ENCODE peak calls at places on chromosomes 13 and 19, in four cellular contexts. One of them, this sample, is unnamed.
A peak's percentile ranks its signal among the peaks of the same experiment; 100 is the strongest.

GRCh38 chr19:4831351-4832340 is at the start of gene TICAM1:
- DNase-seq in GM12878: no peak
- DNase-seq in HL-60: peak; percentile 37
- DNase-seq in K562: peak; percentile 78
- DNase-seq in this sample: peak; percentile 59

GRCh38 chr13:111947026-111947810 is 119.7 kb upstream of the SOX1 start:
- DNase-seq in HL-60: no peak
- DNase-seq in K562: no peak
- DNase-seq in GM12878: no peak
- DNase-seq in this sample: no peak

GRCh38 chr19:5718579-5719273 is 1.2 kb downstream of the LONP1 start:
- DNase-seq in K562: peak; percentile 69
- DNase-seq in GM12878: peak; percentile 5
- DNase-seq in HL-60: peak; percentile 84
- DNase-seq in this sample: peak; percentile 30

GRCh38 chr19:38989066-38989605 is 13.6 kb upstream of the FBXO17 start:
- DNase-seq in HL-60: no peak
- DNase-seq in GM12878: no peak
- DNase-seq in K562: no peak
- DNase-seq in this sample: no peak

GRCh38 chr19:1860133-1860775 is 3.1 kb downstream of the KLF16 start:
- DNase-seq in GM12878: no peak
- DNase-seq in K562: peak; percentile 71
- DNase-seq in HL-60: peak; percentile 74
- DNase-seq in this sample: no peak

GRCh38 chr13:72194531-72194930 is 327.5 kb upstream of the DACH1 start:
- DNase-seq in K562: no peak
- DNase-seq in HL-60: no peak
- DNase-seq in GM12878: no peak
- DNase-seq in this sample: no peak

GRCh38 chr13:74040200-74040599 is 94.0 kb downstream of the KLF12 start:
- DNase-seq in GM12878: no peak
- DNase-seq in K562: peak; percentile 12
- DNase-seq in HL-60: peak; percentile 40
- DNase-seq in this sample: peak; percentile 19

GRCh38 chr13:20772401-20773131 is 1.2 kb downstream of the EEF1AKMT1 start:
- DNase-seq in HL-60: peak; percentile 30
- DNase-seq in GM12878: no peak
- DNase-seq in K562: no peak
- DNase-seq in this sample: no peak

GRCh38 chr19:53538378-53539109 is 599 bp downstream of the ZNF331 start:
- DNase-seq in HL-60: no peak
- DNase-seq in K562: no peak
- DNase-seq in GM12878: no peak
- DNase-seq in this sample: no peak

GRCh38 chr13:32254416-32254815 is 60.7 kb downstream of the ZAR1L start:
- DNase-seq in K562: no peak
- DNase-seq in HL-60: no peak
- DNase-seq in GM12878: no peak
- DNase-seq in this sample: no peak

GRCh38 chr13:32255744-32256120 is 59.4 kb downstream of the ZAR1L start:
- DNase-seq in HL-60: no peak
- DNase-seq in GM12878: no peak
- DNase-seq in K562: no peak
- DNase-seq in this sample: no peak

GRCh38 chr13:32253911-32254399 is 61.2 kb downstream of the ZAR1L start:
- DNase-seq in HL-60: no peak
- DNase-seq in K562: no peak
- DNase-seq in GM12878: no peak
- DNase-seq in this sample: no peak

GRCh38 chr13:32256243-32256642 is 58.9 kb downstream of the ZAR1L start:
- DNase-seq in HL-60: no peak
- DNase-seq in GM12878: no peak
- DNase-seq in K562: no peak
- DNase-seq in this sample: no peak

GRCh38 chr13:32254916-32255743 is 60.0 kb downstream of the ZAR1L start:
- DNase-seq in K562: no peak
- DNase-seq in GM12878: no peak
- DNase-seq in HL-60: no peak
- DNase-seq in this sample: no peak
- TF ChIP-seq POLR2AphosphoS5 in K562: no peak
- TF ChIP-seq POLR2AphosphoS5 in GM12878: no peak
- TF ChIP-seq POLR2AphosphoS5 in HL-60: no peak
- TF ChIP-seq POLR2AphosphoS5 in this sample: no peak

GRCh38 chr13:26619321-26619720 is 61.8 kb downstream of the WASF3 start:
- DNase-seq in K562: no peak
- DNase-seq in GM12878: no peak
- DNase-seq in HL-60: no peak
- DNase-seq in this sample: no peak
- TF ChIP-seq SPI1 in K562: no peak
- TF ChIP-seq SPI1 in GM12878: no peak
- TF ChIP-seq SPI1 in HL-60: no peak
- TF ChIP-seq SPI1 in this sample: no peak

GRCh38 chr13:40469581-40470282 is 196.7 kb downstream of the FOXO1 start:
- DNase-seq in HL-60: no peak
- DNase-seq in GM12878: no peak
- DNase-seq in K562: no peak
- DNase-seq in this sample: no peak

GRCh38 chr13:40468227-40468838 is 198.1 kb downstream of the FOXO1 start:
- DNase-seq in GM12878: no peak
- DNase-seq in K562: no peak
- DNase-seq in HL-60: no peak
- DNase-seq in this sample: no peak

GRCh38 chr13:40472427-40473220 is 193.8 kb downstream of the FOXO1 start:
- DNase-seq in GM12878: no peak
- DNase-seq in K562: no peak
- DNase-seq in HL-60: no peak
- DNase-seq in this sample: no peak

GRCh38 chr13:40471911-40472310 is 194.5 kb downstream of the FOXO1 start:
- DNase-seq in HL-60: no peak
- DNase-seq in GM12878: no peak
- DNase-seq in K562: no peak
- DNase-seq in this sample: no peak

GRCh38 chr13:40470665-40471064 is 195.8 kb downstream of the FOXO1 start:
- DNase-seq in HL-60: no peak
- DNase-seq in K562: no peak
- DNase-seq in GM12878: no peak
- DNase-seq in this sample: no peak
- TF ChIP-seq POLR2AphosphoS5 in HL-60: no peak
- TF ChIP-seq POLR2AphosphoS5 in K562: no peak
- TF ChIP-seq POLR2AphosphoS5 in GM12878: no peak
- TF ChIP-seq POLR2AphosphoS5 in this sample: no peak

GRCh38 chr13:42524487-42525034 is 49.4 kb upstream of the TNFSF11 start:
- DNase-seq in GM12878: peak; percentile 45
- DNase-seq in HL-60: no peak
- DNase-seq in K562: no peak
- DNase-seq in this sample: no peak
- TF ChIP-seq SPI1 in GM12878: peak; percentile 64
- TF ChIP-seq SPI1 in HL-60: no peak
- TF ChIP-seq SPI1 in K562: no peak
- TF ChIP-seq SPI1 in this sample: peak; percentile 55

DNA sequence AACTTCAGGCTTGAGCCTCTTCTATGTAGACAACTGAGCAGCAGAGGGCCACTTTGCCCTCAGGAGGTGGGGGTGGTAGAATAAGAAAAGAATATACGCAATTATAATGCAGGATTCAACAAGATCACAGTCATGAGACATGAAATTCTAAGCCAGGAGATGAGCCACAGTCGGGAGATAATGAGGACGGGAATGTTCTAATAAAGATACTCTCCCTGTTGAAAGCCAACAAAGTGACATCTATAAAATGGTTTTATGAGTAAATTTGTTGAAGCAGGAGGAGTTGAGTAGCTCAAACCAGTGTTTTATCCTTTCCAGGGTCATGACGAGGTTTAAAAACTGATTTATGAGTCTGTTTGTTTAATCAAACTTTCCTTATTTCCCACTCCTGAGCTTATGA is 152.0 kb upstream of the SERP2 start:
- DNase-seq in HL-60: no peak
- DNase-seq in GM12878: no peak
- DNase-seq in K562: no peak
- DNase-seq in this sample: no peak
- TF ChIP-seq POLR2AphosphoS5 in HL-60: no peak
- TF ChIP-seq POLR2AphosphoS5 in GM12878: no peak
- TF ChIP-seq POLR2AphosphoS5 in K562: no peak
- TF ChIP-seq POLR2AphosphoS5 in this sample: no peak